ENCODE peak calls at places on chromosomes 16 and 17, in four cellular contexts. One of them, this sample, is unnamed.

GRCh38 chr16:1662543-1662942 is 15.5 kb upstream of the JPT2 start:
- DNase-seq in PC-9: no peak
- DNase-seq in endothelial cell of umbilical vein: no peak
- DNase-seq in fibroblast of lung: no peak
- DNase-seq in this sample: no peak

GRCh38 chr17:41635121-41636097 is 11.0 kb upstream of the KRT17 start:
- DNase-seq in fibroblast of lung: no peak
- DNase-seq in PC-9: no peak
- DNase-seq in endothelial cell of umbilical vein: no peak
- DNase-seq in this sample: peak

GRCh38 chr17:219696-220095 is 38.2 kb upstream of the DOC2B start:
- DNase-seq in fibroblast of lung: no peak
- DNase-seq in endothelial cell of umbilical vein: no peak
- DNase-seq in PC-9: no peak
- DNase-seq in this sample: no peak

GRCh38 chr17:43604549-43604948 is 57.2 kb downstream of the MEOX1 start:
- DNase-seq in fibroblast of lung: no peak
- DNase-seq in endothelial cell of umbilical vein: no peak
- DNase-seq in PC-9: no peak
- DNase-seq in this sample: no peak

GRCh38 chr16:89319883-89320716 is 102.6 kb downstream of the ZNF778 start:
- DNase-seq in endothelial cell of umbilical vein: peak
- DNase-seq in PC-9: peak
- DNase-seq in fibroblast of lung: peak
- DNase-seq in this sample: peak

GRCh38 chr17:76417499-76418143 is 33.2 kb downstream of the SPHK1 start:
- DNase-seq in fibroblast of lung: no peak
- DNase-seq in endothelial cell of umbilical vein: no peak
- DNase-seq in PC-9: no peak
- DNase-seq in this sample: no peak

GRCh38 chr17:1590031-1590746 is 27.6 kb upstream of the PITPNA start:
- DNase-seq in fibroblast of lung: peak
- DNase-seq in endothelial cell of umbilical vein: peak
- DNase-seq in PC-9: peak
- DNase-seq in this sample: peak

GRCh38 chr17:58391302-58391984 is 25.9 kb downstream of the RNF43 start:
- DNase-seq in endothelial cell of umbilical vein: peak
- DNase-seq in PC-9: peak
- DNase-seq in fibroblast of lung: peak
- DNase-seq in this sample: peak

GRCh38 chr17:61534414-61534813 is 56.6 kb downstream of the NACA2 start:
- DNase-seq in endothelial cell of umbilical vein: no peak
- DNase-seq in PC-9: no peak
- DNase-seq in fibroblast of lung: no peak
- DNase-seq in this sample: no peak

GRCh38 chr17:50918933-50919296 is 52.8 kb upstream of the TOB1 start:
- DNase-seq in PC-9: no peak
- DNase-seq in fibroblast of lung: no peak
- DNase-seq in endothelial cell of umbilical vein: no peak
- DNase-seq in this sample: no peak

DNA sequence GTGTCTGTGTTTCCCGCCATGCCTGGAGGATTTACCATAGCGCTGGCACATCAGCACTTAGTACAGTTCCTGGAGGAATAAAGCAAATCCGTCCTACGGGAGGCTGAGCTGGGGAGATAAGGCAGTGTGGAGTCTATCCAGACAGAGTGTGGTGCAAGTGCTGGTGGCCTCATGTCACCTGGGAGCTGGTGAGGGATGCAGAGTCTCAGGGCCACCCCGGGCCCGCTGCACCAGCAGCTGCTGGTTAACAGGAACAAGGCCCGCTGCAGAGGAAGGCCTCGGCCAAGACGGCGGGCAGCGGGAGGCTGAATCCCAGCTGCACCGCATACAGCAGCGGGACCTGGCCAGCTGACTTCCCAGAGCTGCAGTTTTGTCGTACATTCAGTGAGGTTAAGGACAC is 57.3 kb upstream of the CDC42EP4 start:
- DNase-seq in PC-9: no peak
- DNase-seq in endothelial cell of umbilical vein: no peak
- DNase-seq in fibroblast of lung: no peak
- DNase-seq in this sample: no peak
- TF ChIP-seq EZH2 in PC-9: no peak
- TF ChIP-seq EZH2 in endothelial cell of umbilical vein: no peak
- TF ChIP-seq EZH2 in fibroblast of lung: no peak
- TF ChIP-seq EZH2 in this sample: no peak

GRCh38 chr17:39601758-39602532 is 5.8 kb downstream of the NEUROD2 start:
- DNase-seq in fibroblast of lung: no peak
- DNase-seq in PC-9: no peak
- DNase-seq in endothelial cell of umbilical vein: no peak
- DNase-seq in this sample: no peak
- TF ChIP-seq EZH2 in fibroblast of lung: peak
- TF ChIP-seq EZH2 in PC-9: no peak
- TF ChIP-seq EZH2 in endothelial cell of umbilical vein: peak
- TF ChIP-seq EZH2 in this sample: no peak

DNA sequence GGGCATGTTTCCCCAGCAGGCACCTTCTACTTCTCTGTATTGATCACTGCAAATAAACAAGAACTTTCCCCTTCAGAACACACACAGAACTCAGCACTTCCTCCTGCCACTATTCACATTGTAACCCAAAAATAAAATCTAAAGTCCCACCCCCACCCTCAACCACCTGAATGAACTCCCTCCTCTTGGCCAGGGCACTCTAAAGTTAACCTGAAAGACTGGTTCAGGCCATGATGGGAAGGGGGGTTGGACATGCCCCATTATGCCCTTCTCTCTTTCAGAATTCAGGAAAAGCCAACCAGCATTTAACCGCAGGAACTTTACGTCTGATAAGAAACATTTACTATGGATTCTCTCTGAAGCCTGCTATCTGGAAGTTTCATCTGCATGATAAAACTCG is 27.4 kb upstream of the CCL2 start:
- DNase-seq in PC-9: no peak
- DNase-seq in endothelial cell of umbilical vein: no peak
- DNase-seq in fibroblast of lung: no peak
- DNase-seq in this sample: no peak
- TF ChIP-seq EZH2 in PC-9: no peak
- TF ChIP-seq EZH2 in endothelial cell of umbilical vein: no peak
- TF ChIP-seq EZH2 in fibroblast of lung: no peak
- TF ChIP-seq EZH2 in this sample: no peak

DNA sequence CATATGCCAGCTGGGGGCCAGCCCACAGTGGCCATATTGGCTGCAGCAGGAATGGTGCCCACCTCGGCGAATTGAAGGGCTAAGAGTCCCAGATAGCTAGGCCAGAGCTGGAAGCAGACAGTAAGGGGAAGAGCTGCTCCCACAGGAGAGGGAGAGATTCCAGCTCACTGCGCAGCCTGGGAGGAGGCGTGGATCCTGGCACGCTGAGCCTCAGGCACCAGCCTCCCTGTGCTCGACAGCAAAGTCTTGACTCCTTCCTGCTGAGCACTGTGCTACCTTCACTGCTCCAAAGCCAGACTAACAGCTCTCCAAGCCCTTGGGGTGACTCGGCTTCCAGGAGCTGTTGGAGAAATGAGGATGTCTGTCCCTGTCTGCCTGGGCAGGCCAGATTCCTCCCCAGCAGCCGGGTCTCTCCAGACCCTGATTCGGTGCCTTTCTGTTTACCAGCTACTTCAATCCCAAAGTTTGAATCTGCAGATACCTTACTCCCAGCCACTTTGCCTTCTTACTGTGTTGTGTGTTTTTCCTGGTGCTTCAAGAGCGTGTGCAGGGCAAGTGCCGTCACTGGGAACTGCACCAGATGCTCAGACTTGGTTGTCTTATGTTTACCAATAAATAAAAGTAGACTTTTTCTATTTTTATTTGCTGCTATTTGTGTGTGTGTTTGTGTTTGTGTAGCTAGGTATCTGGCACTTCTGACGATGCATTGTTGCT is 9.1 kb downstream of the CBX2 start:
- DNase-seq in PC-9: no peak
- DNase-seq in endothelial cell of umbilical vein: no peak
- DNase-seq in fibroblast of lung: no peak
- DNase-seq in this sample: no peak
- TF ChIP-seq EZH2 in PC-9: no peak
- TF ChIP-seq EZH2 in endothelial cell of umbilical vein: no peak
- TF ChIP-seq EZH2 in fibroblast of lung: no peak
- TF ChIP-seq EZH2 in this sample: no peak

GRCh38 chr17:36937961-36938565 is 788 bp downstream of the LHX1 start:
- DNase-seq in PC-9: peak
- DNase-seq in fibroblast of lung: peak
- DNase-seq in endothelial cell of umbilical vein: peak
- DNase-seq in this sample: no peak
- TF ChIP-seq EZH2 in PC-9: no peak
- TF ChIP-seq EZH2 in fibroblast of lung: no peak
- TF ChIP-seq EZH2 in endothelial cell of umbilical vein: no peak
- TF ChIP-seq EZH2 in this sample: no peak

GRCh38 chr17:77442976-77443742 is 302.4 kb downstream of the SEC14L1 start:
- DNase-seq in endothelial cell of umbilical vein: no peak
- DNase-seq in PC-9: no peak
- DNase-seq in fibroblast of lung: no peak
- DNase-seq in this sample: no peak

GRCh38 chr17:77445030-77445907 is 304.5 kb downstream of the SEC14L1 start:
- DNase-seq in endothelial cell of umbilical vein: no peak
- DNase-seq in fibroblast of lung: peak
- DNase-seq in PC-9: no peak
- DNase-seq in this sample: no peak

GRCh38 chr17:77444653-77445029 is 303.9 kb downstream of the SEC14L1 start:
- DNase-seq in PC-9: no peak
- DNase-seq in endothelial cell of umbilical vein: no peak
- DNase-seq in fibroblast of lung: peak
- DNase-seq in this sample: no peak

GRCh38 chr17:77445908-77446535 is 305.3 kb downstream of the SEC14L1 start:
- DNase-seq in endothelial cell of umbilical vein: peak
- DNase-seq in PC-9: no peak
- DNase-seq in fibroblast of lung: no peak
- DNase-seq in this sample: no peak

GRCh38 chr17:77443743-77444260 is 303.0 kb downstream of the SEC14L1 start:
- DNase-seq in PC-9: no peak
- DNase-seq in endothelial cell of umbilical vein: no peak
- DNase-seq in fibroblast of lung: no peak
- DNase-seq in this sample: no peak
- TF ChIP-seq EZH2 in PC-9: no peak
- TF ChIP-seq EZH2 in endothelial cell of umbilical vein: no peak
- TF ChIP-seq EZH2 in fibroblast of lung: no peak
- TF ChIP-seq EZH2 in this sample: no peak

This sample was measured in A673.